ENCODE peak calls at places on chromosomes 11 and 22, in seven cellular contexts. P is fibroblast of lung, G is mesendoderm, N is right lobe of liver, F is neural progenitor cell, A is OCI-LY7, J is heart right ventricle. S is an unnamed sample.

GRCh38 chr22:36478966-36479365 is 2.5 kb downstream of the TXN2 start:
- DNase-seq in P (no peak), G (no peak), N (no peak), F (no peak), A (no peak), J (no peak), S (no peak)

GRCh38 chr22:43832393-43833265 is 20.5 kb upstream of the EFCAB6 start:
- DNase-seq in P (no peak), G (no peak), N (no peak), F (no peak), A (no peak), J (no peak), S (peak)

GRCh38 chr22:36352775-36353507 is 34.8 kb downstream of the MYH9 start:
- DNase-seq in P (peak), G (no peak), N (peak), F (peak), A (no peak), J (peak), S (no peak)

GRCh38 chr11:22337571-22338464 is at the start of gene SLC17A6:
- DNase-seq in P (peak), G (peak), N (no peak), F (peak), A (peak), J (peak), S (no peak)

GRCh38 chr22:22593250-22593649 is 34.2 kb upstream of the PRAME start:
- DNase-seq in P (no peak), G (no peak), N (no peak), F (no peak), A (no peak), J (no peak), S (no peak)

GRCh38 chr11:44680982-44681597 is 45.7 kb upstream of the TSPAN18 start:
- DNase-seq in P (no peak), G (peak), N (no peak), F (no peak), A (no peak), J (no peak), S (no peak)

GRCh38 chr22:36160499-36160942 is at the start of gene APOL3:
- DNase-seq in P (peak), G (no peak), N (peak), F (no peak), A (peak), J (peak), S (peak)

GRCh38 chr11:44096360-44097188 is 1.1 kb downstream of the EXT2 start:
- DNase-seq in P (no peak), G (no peak), N (no peak), F (no peak), A (peak), J (no peak), S (no peak)

GRCh38 chr11:1338201-1339065 is 29.0 kb upstream of the TOLLIP start:
- DNase-seq in P (no peak), G (no peak), N (peak), F (no peak), A (no peak), J (no peak), S (peak)

GRCh38 chr11:119344291-119345010 is 2.1 kb downstream of the MFRP start:
- DNase-seq in P (no peak), G (no peak), N (peak), F (no peak), A (no peak), J (no peak), S (no peak)

GRCh38 chr22:49827853-49828598 is at the start of gene BRD1:
- DNase-seq in P (peak), G (peak), N (peak), F (peak), A (peak), J (peak), S (no peak)

GRCh38 chr11:48028909-48029685 is 48.7 kb downstream of the PTPRJ start:
- DNase-seq in P (peak), G (no peak), N (no peak), F (no peak), A (peak), J (no peak), S (no peak)

GRCh38 chr11:17298302-17298701 is 21.8 kb downstream of the NUCB2 start:
- DNase-seq in P (no peak), G (no peak), N (no peak), F (no peak), A (no peak), J (no peak), S (no peak)

GRCh38 chr22:17047656-17048055 is 37.1 kb upstream of the IL17RA start:
- DNase-seq in P (no peak), G (no peak), N (no peak), F (no peak), A (no peak), J (no peak), S (no peak)

GRCh38 chr11:25734592-25735211 is 597.2 kb upstream of the ANO3 start:
- DNase-seq in P (peak), G (peak), N (no peak), F (peak), A (peak), J (no peak), S (no peak)

GRCh38 chr11:48081151-48082010 is 101.0 kb downstream of the PTPRJ start:
- DNase-seq in P (peak), G (no peak), N (peak), F (no peak), A (peak), J (peak), S (peak)

GRCh38 chr11:125300791-125301218 is 136.3 kb downstream of the PKNOX2 start:
- DNase-seq in P (peak), G (peak), N (no peak), F (no peak), A (no peak), J (no peak), S (no peak)

GRCh38 chr11:386483-386882 is 7.5 kb upstream of the PKP3 start:
- DNase-seq in P (no peak), G (peak), N (no peak), F (no peak), A (no peak), J (no peak), S (no peak)

GRCh38 chr11:63767415-63768231 is 952 bp downstream of the ZFTA start:
- DNase-seq in P (peak), G (peak), N (peak), F (peak), A (peak), J (peak), S (peak)

GRCh38 chr11:77186302-77186701 is 58.3 kb downstream of the MYO7A start:
- DNase-seq in P (no peak), G (no peak), N (no peak), F (no peak), A (no peak), J (no peak), S (no peak)

GRCh38 chr11:12429155-12429554 is 51.8 kb downstream of the PARVA start:
- DNase-seq in P (no peak), G (no peak), N (no peak), F (no peak), A (no peak), J (no peak), S (no peak)

GRCh38 chr22:17832665-17833064 is 58.4 kb upstream of the BID start:
- DNase-seq in P (no peak), G (no peak), N (peak), F (no peak), A (no peak), J (peak), S (no peak)

GRCh38 chr22:19879248-19879575 is 24.5 kb upstream of the GNB1L start:
- DNase-seq in P (no peak), G (no peak), N (no peak), F (no peak), A (no peak), J (no peak), S (peak)

GRCh38 chr11:45232341-45233080 is 53.6 kb downstream of the SYT13 start:
- DNase-seq in P (no peak), G (peak), N (no peak), F (no peak), A (no peak), J (no peak), S (peak)

GRCh38 chr11:75330279-75330678 is 21.2 kb downstream of the ARRB1 start:
- DNase-seq in P (peak), G (no peak), N (no peak), F (no peak), A (no peak), J (no peak), S (no peak)

GRCh38 chr22:22571862-22572261 is 12.8 kb upstream of the PRAME start:
- DNase-seq in P (no peak), G (no peak), N (no peak), F (no peak), A (no peak), J (no peak), S (no peak)

GRCh38 chr11:43282607-43283440 is 29.0 kb upstream of the API5 start:
- DNase-seq in P (peak), G (peak), N (peak), F (peak), A (peak), J (no peak), S (no peak)

GRCh38 chr11:120182357-120182756 is 28.5 kb upstream of the OAF start:
- DNase-seq in P (no peak), G (no peak), N (peak), F (peak), A (no peak), J (no peak), S (peak)

GRCh38 chr11:76243157-76243556 is 36.9 kb upstream of the WNT11 start:
- DNase-seq in P (no peak), G (peak), N (no peak), F (peak), A (no peak), J (no peak), S (no peak)

DNA sequence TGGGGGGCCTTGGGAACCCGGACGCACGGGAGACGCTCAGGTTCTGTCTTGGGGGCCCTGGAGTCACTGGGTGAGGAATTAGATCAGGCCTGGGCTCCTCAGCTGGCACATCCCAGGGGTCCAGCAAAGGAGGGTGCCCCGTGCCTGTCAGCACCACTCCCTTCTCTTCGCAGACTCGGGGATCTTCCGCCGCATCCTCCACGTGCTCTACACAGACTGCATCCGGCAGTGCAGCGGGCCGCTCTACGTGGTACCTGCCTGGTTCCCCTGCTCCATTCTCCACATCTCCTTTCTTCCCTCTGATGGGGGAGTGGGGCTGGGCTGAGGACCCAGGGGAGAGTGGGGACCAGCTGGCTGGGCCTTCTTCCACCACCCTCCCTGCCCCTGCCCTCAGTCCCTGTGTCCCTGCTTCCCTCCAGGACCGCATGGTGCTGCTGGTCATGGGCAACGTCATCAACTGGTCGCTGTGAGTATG is 6.7 kb upstream of the TAGLN start:
- DNase-seq in P (no peak), G (no peak), N (no peak), F (no peak), A (no peak), J (no peak), S (peak)
- H3K27ac ChIP-seq in P (no peak), G (no peak), N (no peak), F (no peak), A (no peak), J (no peak), S (no peak)

DNA sequence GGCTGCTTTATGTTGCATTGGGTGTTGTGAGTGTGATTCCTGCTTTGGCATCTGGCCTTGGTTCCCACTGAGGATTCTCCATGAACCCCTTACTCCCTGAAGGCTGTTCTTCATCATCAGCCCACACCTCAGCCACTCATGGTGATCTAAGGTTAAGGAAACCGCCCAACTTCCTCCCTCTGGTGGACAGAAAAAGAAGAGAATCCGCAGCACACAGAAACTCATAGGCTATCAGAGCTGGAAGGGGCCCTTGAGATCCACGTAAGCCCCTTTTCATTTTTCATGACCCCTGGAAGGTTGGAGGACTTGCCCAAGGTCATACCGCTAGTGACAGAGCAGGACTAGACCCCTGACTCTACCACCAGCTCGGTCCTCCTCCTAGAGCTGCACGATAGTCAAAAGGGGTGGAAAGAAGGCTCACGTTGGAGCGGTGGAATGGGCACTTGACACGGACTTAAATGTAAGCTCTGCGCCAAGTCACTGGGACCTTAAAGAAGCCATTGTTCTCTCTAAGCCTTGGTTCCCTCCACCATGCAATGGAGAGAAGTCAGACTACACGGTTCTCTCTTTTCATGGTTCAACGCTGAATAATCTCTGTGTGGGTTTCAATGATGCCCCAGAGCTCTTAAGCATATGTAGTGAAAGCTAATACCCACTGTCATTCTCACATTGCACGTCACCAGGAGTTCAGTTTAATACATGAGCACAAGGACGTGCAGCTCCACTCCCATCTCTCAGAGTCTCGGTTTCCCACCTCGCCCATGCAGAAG is 83.6 kb upstream of the CRTAM start:
- DNase-seq in P (no peak), G (peak), N (no peak), F (peak), A (peak), J (no peak), S (peak)
- H3K27ac ChIP-seq in P (no peak), G (peak), N (no peak), F (no peak), A (peak), J (no peak), S (no peak)

GRCh38 chr11:64885367-64886286 is 7.2 kb upstream of the EHD1 start:
- DNase-seq in P (peak), G (no peak), N (no peak), F (no peak), A (no peak), J (no peak), S (no peak)
- H3K27ac ChIP-seq in P (no peak), G (no peak), N (no peak), F (no peak), A (peak), J (no peak), S (no peak)

DNA sequence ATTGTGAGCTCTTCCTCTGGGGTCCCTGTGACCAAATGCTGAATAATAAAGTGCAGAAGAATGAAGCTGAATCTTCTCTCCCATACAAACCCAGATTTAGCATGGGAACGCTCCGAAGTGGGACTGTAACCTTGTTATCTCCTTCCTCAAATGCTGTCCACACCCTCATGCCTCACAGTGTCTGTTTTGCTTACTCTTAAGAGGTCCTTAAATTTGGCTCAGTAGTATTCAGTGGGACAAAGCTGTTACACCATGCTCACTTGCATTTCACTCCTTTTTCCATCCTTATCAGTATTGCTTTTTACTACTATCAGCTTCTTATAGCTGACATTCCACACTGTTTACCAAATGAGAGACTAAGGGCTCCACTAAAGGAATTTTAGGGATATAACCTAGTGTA is 13.8 kb upstream of the AMOTL1 start:
- DNase-seq in P (no peak), G (peak), N (no peak), F (no peak), A (no peak), J (no peak), S (no peak)
- H3K27ac ChIP-seq in P (no peak), G (no peak), N (no peak), F (no peak), A (no peak), J (no peak), S (no peak)

DNA sequence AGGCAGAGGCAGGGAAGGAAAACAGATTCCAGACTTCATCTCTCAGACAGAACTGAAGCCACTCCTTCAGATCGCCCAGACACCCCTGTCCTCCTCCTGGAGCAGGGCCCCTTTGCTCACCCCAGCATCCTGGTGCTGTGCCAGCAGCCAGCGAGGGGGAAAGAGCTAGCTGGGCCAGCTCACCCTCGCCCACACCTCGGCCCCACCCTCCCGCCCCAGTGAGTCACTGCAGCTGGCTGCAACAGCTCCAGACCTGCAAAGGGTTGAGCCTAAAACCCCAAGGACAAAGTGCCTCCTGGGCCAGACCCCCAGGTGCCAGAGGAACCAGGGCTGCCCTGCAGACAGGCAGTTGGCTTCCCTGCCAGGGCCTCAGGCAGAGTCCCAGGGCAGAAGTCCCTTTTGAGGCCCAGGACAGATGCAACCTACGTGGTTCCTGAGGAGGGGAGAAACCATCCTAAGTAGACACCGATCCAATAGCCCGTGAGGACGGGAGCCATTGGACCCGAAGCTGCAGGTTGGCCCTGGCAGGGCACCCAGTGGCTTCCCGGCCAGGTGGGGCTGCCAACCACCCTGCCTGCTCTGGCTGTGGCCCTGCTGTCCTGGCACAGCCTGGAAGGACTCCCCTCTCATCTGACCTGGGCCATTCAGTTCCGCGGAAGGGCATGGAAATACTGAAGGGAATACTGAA is 7.2 kb downstream of the AHNAK start:
- DNase-seq in P (peak), G (no peak), N (peak), F (peak), A (no peak), J (peak), S (peak)
- H3K27ac ChIP-seq in P (peak), G (no peak), N (no peak), F (no peak), A (no peak), J (peak), S (peak)

DNA sequence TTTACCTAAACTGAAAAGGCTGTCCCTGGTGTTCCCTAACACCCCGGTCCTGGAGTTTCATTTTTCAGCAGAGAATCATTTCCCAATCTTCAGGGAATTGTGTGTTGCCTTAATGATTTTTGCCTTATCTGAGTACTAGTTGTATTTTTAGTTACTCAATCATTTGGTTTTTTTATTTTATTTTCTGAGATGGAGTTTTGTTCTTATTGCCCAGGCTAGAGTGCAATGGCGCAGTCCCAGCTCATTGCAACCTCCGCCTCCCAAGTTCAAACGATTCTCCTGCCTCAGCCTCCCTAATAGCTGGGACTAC is 7.9 kb downstream of the CCS start:
- DNase-seq in P (no peak), G (no peak), N (no peak), F (no peak), A (no peak), J (no peak), S (no peak)
- H3K27ac ChIP-seq in P (no peak), G (no peak), N (peak), F (no peak), A (peak), J (peak), S (no peak)

GRCh38 chr22:46612904-46613605 is 7.1 kb upstream of the GRAMD4 start:
- DNase-seq in P (peak), G (no peak), N (no peak), F (no peak), A (no peak), J (no peak), S (no peak)

GRCh38 chr22:46611189-46611588 is 9.0 kb upstream of the GRAMD4 start:
- DNase-seq in P (no peak), G (no peak), N (no peak), F (no peak), A (no peak), J (no peak), S (no peak)

GRCh38 chr22:46613606-46613997 is 6.6 kb upstream of the GRAMD4 start:
- DNase-seq in P (peak), G (peak), N (peak), F (no peak), A (peak), J (no peak), S (no peak)

GRCh38 chr22:46612341-46612903 is 7.8 kb upstream of the GRAMD4 start:
- DNase-seq in P (no peak), G (no peak), N (no peak), F (no peak), A (peak), J (no peak), S (no peak)

GRCh38 chr22:46614070-46614931 is 5.9 kb upstream of the GRAMD4 start:
- DNase-seq in P (no peak), G (no peak), N (no peak), F (no peak), A (peak), J (no peak), S (no peak)
- H3K27ac ChIP-seq in P (no peak), G (no peak), N (no peak), F (no peak), A (peak), J (peak), S (no peak)

DNA sequence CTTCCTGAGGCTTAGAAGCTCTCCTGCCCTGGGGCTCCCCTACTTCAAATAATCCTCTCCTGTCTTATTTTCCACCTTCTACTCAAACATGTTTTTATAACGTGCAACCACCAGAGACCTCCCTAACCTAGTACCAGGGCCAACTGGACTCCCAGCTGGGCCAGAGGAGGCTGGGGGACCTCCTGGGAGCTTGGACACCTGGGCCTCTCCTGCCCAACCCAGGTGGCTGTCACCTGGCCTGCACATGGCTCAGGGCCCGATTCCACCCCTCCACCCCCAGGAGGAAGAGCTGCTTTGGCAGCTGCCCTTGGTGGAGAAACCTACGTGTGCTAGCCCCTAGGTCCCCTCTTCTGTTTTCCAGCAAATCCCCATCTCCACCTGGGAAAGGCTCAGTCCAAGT is 105.2 kb downstream of the ABTB2 start:
- DNase-seq in P (no peak), G (no peak), N (no peak), F (no peak), A (no peak), J (no peak), S (no peak)
- H3K27ac ChIP-seq in P (no peak), G (no peak), N (no peak), F (no peak), A (no peak), J (no peak), S (no peak)

DNA sequence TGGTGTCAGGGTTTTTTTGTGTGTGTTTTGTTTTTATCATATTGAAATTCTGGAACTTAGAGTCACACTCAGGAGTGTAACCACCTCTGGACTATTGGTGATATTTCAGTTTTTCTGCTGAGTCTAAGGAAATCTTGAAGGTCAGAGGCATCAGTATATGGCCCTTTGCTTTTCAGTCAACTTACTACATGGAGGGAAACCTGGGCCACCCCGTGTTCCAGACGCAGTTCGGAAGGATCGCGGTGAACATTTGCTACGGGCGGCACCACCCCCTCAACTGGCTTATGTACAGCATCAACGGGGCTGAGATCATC is 19.9 kb downstream of the UPB1 start:
- DNase-seq in P (no peak), G (no peak), N (no peak), F (no peak), A (no peak), J (no peak), S (no peak)
- H3K27ac ChIP-seq in P (no peak), G (no peak), N (peak), F (no peak), A (no peak), J (no peak), S (no peak)

S was measured in sigmoid colon.